ENCODE peak calls at places on chromosomes 16 and 17, in eight cellular contexts. G is kidney epithelial cell; O is ELR; P is prostate gland; Y is heart right ventricle; N is CD4-positive, alpha-beta T cell; H is EH; X is left cardiac atrium. D is an unnamed sample.

GRCh38 chr16:88779406-88780099 is 5.5 kb downstream of the PIEZO1 start:
- DNase-seq in P (no peak), H (no peak), G (no peak), Y (peak; percentile 77), X (peak; percentile 61), O (no peak), N (no peak), D (no peak)

GRCh38 chr16:82379601-82380000 is 209.6 kb upstream of the MPHOSPH6 start:
- DNase-seq in P (no peak), H (no peak), Y (no peak), O (no peak), X (no peak), G (no peak), N (no peak), D (no peak)

GRCh38 chr17:75822119-75822799 is 21.9 kb downstream of the UNC13D start:
- DNase-seq in X (no peak), O (no peak), H (no peak), P (peak; percentile 62), N (no peak), Y (no peak), G (no peak), D (peak; percentile 52)

GRCh38 chr16:3098459-3099394 is at the start of gene ZSCAN10:
- DNase-seq in N (no peak), H (no peak), O (no peak), Y (no peak), P (no peak), X (no peak), G (no peak), D (no peak)

GRCh38 chr17:82664276-82664575 is 16.0 kb upstream of the WDR45B start:
- DNase-seq in X (peak; percentile 13), H (no peak), N (no peak), Y (no peak), G (no peak), O (no peak), P (no peak), D (no peak)

GRCh38 chr16:54418903-54419302 is 132.3 kb upstream of the IRX3 start:
- DNase-seq in H (no peak), O (no peak), G (no peak), N (no peak), Y (no peak), X (no peak), P (no peak), D (no peak)

GRCh38 chr17:1830288-1830687 is 483 bp downstream of the RPA1 start:
- DNase-seq in P (peak; percentile 9), N (no peak), H (peak; percentile 3), Y (no peak), X (no peak), O (peak; percentile 25), G (no peak), D (no peak)

GRCh38 chr17:55237268-55237667 is 27.5 kb upstream of the HLF start:
- DNase-seq in N (no peak), Y (no peak), O (peak; percentile 8), P (no peak), H (no peak), G (no peak), X (no peak), D (no peak)

GRCh38 chr17:77892469-77893143 is 65.9 kb upstream of the TNRC6C start:
- DNase-seq in N (no peak), P (no peak), O (peak; percentile 30), H (no peak), G (no peak), X (peak; percentile 21), Y (no peak), D (no peak)

GRCh38 chr16:23579371-23579770 is 16.7 kb downstream of the NDUFAB1 start:
- DNase-seq in O (no peak), X (no peak), P (no peak), H (no peak), N (no peak), Y (no peak), G (no peak), D (no peak)

GRCh38 chr16:88893127-88893968 is 26.9 kb upstream of the PABPN1L start:
- DNase-seq in N (no peak), X (no peak), H (no peak), Y (no peak), P (no peak), O (no peak), G (no peak), D (no peak)

GRCh38 chr17:7409716-7410115 is 2.1 kb downstream of the NLGN2 start:
- DNase-seq in N (no peak), X (no peak), O (no peak), H (no peak), G (no peak), P (no peak), Y (no peak), D (no peak)

GRCh38 chr17:81295678-81296381 is 723 bp upstream of the SLC38A10 start:
- DNase-seq in N (peak; percentile 37), H (peak; percentile 63), P (peak; percentile 81), O (peak; percentile 78), G (peak; percentile 42), Y (no peak), X (no peak), D (peak; percentile 60)

GRCh38 chr16:63466-63865 is 9.0 kb downstream of the RHBDF1 start:
- DNase-seq in P (no peak), N (no peak), H (no peak), X (peak; percentile 16), G (no peak), O (no peak), Y (no peak), D (no peak)

GRCh38 chr17:27290916-27291598 is 2.9 kb upstream of the WSB1 start:
- DNase-seq in H (no peak), Y (no peak), X (no peak), O (no peak), G (no peak), P (peak; percentile 34), N (no peak), D (no peak)

GRCh38 chr16:1916654-1916990 is 1.6 kb downstream of the HS3ST6 start:
- DNase-seq in Y (no peak), X (no peak), H (no peak), O (no peak), N (no peak), G (no peak), P (no peak), D (no peak)

GRCh38 chr17:46942441-46943217 is 19.7 kb downstream of the GOSR2 start:
- DNase-seq in P (peak; percentile 42), X (peak; percentile 66), O (peak; percentile 87), Y (peak; percentile 62), G (no peak), H (peak; percentile 79), N (peak; percentile 24), D (peak; percentile 58)

GRCh38 chr16:19874816-19875546 is 9.7 kb downstream of the GPRC5B start:
- DNase-seq in H (no peak), O (no peak), X (no peak), Y (no peak), G (no peak), P (no peak), N (no peak), D (no peak)

GRCh38 chr16:360698-361336 is 8.3 kb upstream of the AXIN1 start:
- DNase-seq in P (no peak), Y (no peak), H (no peak), X (no peak), N (no peak), G (no peak), O (no peak), D (no peak)

GRCh38 chr17:76370261-76370993 is 14.0 kb upstream of the SPHK1 start:
- DNase-seq in G (peak; percentile 65), H (peak; percentile 99), Y (peak; percentile 87), X (peak; percentile 91), N (no peak), P (peak; percentile 29), O (peak; percentile 100), D (peak; percentile 47)

GRCh38 chr17:1203111-1203966 is 23.6 kb upstream of the ABR start:
- DNase-seq in N (peak; percentile 54), O (peak; percentile 84), H (peak; percentile 71), P (peak; percentile 37), G (no peak), Y (peak; percentile 67), X (peak; percentile 83), D (peak; percentile 65)

GRCh38 chr17:42009170-42009569 is 8.1 kb downstream of the DNAJC7 start:
- DNase-seq in Y (no peak), H (peak; percentile 12), P (no peak), O (no peak), N (no peak), G (no peak), X (no peak), D (no peak)

GRCh38 chr17:51079049-51079448 is 41.6 kb downstream of the SPAG9 start:
- DNase-seq in H (peak; percentile 63), N (no peak), X (no peak), G (no peak), Y (no peak), P (no peak), O (peak; percentile 60), D (no peak)

GRCh38 chr16:63337264-63337663 is 1301.0 kb upstream of the CDH8 start:
- DNase-seq in Y (no peak), G (no peak), H (no peak), N (no peak), P (no peak), O (no peak), X (no peak), D (no peak)

GRCh38 chr17:51456942-51457341 is 196.6 kb downstream of the UTP18 start:
- DNase-seq in H (no peak), P (no peak), X (no peak), O (peak; percentile 17), Y (no peak), G (no peak), N (no peak), D (no peak)

GRCh38 chr17:78127888-78128615 is 503 bp downstream of the TMC6 start:
- DNase-seq in X (no peak), O (no peak), P (peak; percentile 70), H (no peak), Y (no peak), N (no peak), G (no peak), D (no peak)

GRCh38 chr16:83305092-83305491 is 502.7 kb upstream of the HSBP1 start:
- DNase-seq in H (peak; percentile 93), G (peak; percentile 47), O (peak; percentile 89), P (no peak), N (no peak), Y (no peak), X (no peak), D (no peak)

GRCh38 chr17:63571632-63572310 is 21.5 kb downstream of the DCAF7 start:
- DNase-seq in Y (no peak), P (no peak), H (peak; percentile 91), G (peak; percentile 35), N (no peak), X (no peak), O (peak; percentile 88), D (no peak)

GRCh38 chr17:56085576-56086267 is 67.6 kb upstream of the ANKFN1 start:
- DNase-seq in Y (no peak), P (no peak), H (no peak), X (no peak), N (no peak), G (no peak), O (peak; percentile 12), D (no peak)

GRCh38 chr16:5393070-5393469 is 295.5 kb upstream of the EEF2KMT start:
- DNase-seq in P (no peak), X (no peak), N (no peak), G (no peak), H (no peak), Y (no peak), O (no peak), D (no peak)

GRCh38 chr17:79065105-79065670 is 9.4 kb upstream of the ENGASE start:
- DNase-seq in N (peak; percentile 44), G (no peak), O (peak; percentile 58), Y (no peak), X (peak; percentile 56), P (peak; percentile 49), H (peak; percentile 43), D (no peak)

GRCh38 chr17:79836952-79837887 is 2.0 kb downstream of the CBX4 start:
- DNase-seq in Y (peak; percentile 71), N (no peak), O (peak; percentile 42), H (peak; percentile 55), G (no peak), X (peak; percentile 83), P (peak; percentile 90), D (peak; percentile 92)

GRCh38 chr17:58153046-58153445 is 4.9 kb downstream of the OR4D1 start:
- DNase-seq in P (no peak), G (no peak), Y (no peak), O (no peak), H (no peak), N (peak; percentile 43), X (no peak), D (no peak)

GRCh38 chr17:58219789-58220183 is 731 bp upstream of the MKS1 start:
- DNase-seq in Y (no peak), P (peak; percentile 40), G (no peak), X (no peak), N (no peak), O (peak; percentile 19), H (peak; percentile 19), D (no peak)